ENCODE peak calls at places on chromosomes 12 and 14, in ten cellular contexts. T, F, G, O, Z, L, Q, W, D and X are unnamed samples. For H3K9me3, the result is how much of the 10 kb centered on the place peaks cover.

GRCh38 chr14:31059152-31059924 is 33.2 kb upstream of the STRN3 start:
- DNase-seq in T (peak), F (peak), G (no peak), O (no peak), Z (no peak), L (no peak), Q (peak), W (peak), D (peak), X (no peak)

GRCh38 chr14:95305940-95306339 is 13.8 kb downstream of the CLMN start:
- DNase-seq in T (no peak), F (no peak), G (no peak), O (no peak), Z (no peak), L (no peak), Q (no peak), W (no peak), D (no peak), X (no peak)

GRCh38 chr12:25590021-25590721 is 37.1 kb upstream of the LMNTD1 start:
- DNase-seq in T (no peak), F (no peak), G (no peak), O (no peak), Z (no peak), L (no peak), Q (no peak), W (no peak), D (no peak), X (no peak)

GRCh38 chr12:42525444-42525843 is 64.1 kb downstream of the PRICKLE1 start:
- DNase-seq in T (no peak), F (no peak), G (no peak), O (no peak), Z (no peak), L (no peak), Q (no peak), W (no peak), D (no peak), X (no peak)

GRCh38 chr12:81284137-81284536 is 206.3 kb downstream of the ACSS3 start:
- DNase-seq in T (no peak), F (peak), G (no peak), O (no peak), Z (no peak), L (no peak), Q (no peak), W (no peak), D (no peak), X (no peak)

GRCh38 chr14:56789955-56790354 is 20.3 kb downstream of the OTX2 start:
- DNase-seq in T (no peak), F (no peak), G (no peak), O (no peak), Z (no peak), L (no peak), Q (no peak), W (no peak), D (no peak), X (no peak)

GRCh38 chr14:51552768-51553426 is 98.8 kb upstream of the FRMD6 start:
- DNase-seq in T (no peak), F (no peak), G (no peak), O (no peak), Z (peak), L (no peak), Q (no peak), W (peak), D (no peak), X (no peak)

GRCh38 chr14:102088012-102088792 is 1.4 kb upstream of the HSP90AA1 start:
- DNase-seq in T (peak), F (no peak), G (no peak), O (no peak), Z (peak), L (no peak), Q (peak), W (peak), D (peak), X (peak)

GRCh38 chr12:99418379-99418778 is 229.2 kb upstream of the GARIN6 start:
- DNase-seq in T (no peak), F (no peak), G (no peak), O (no peak), Z (no peak), L (no peak), Q (no peak), W (no peak), D (no peak), X (no peak)

GRCh38 chr12:117760990-117761389 is 207.8 kb downstream of the KSR2 start:
- DNase-seq in T (no peak), F (no peak), G (no peak), O (no peak), Z (no peak), L (no peak), Q (no peak), W (no peak), D (no peak), X (no peak)

GRCh38 chr14:80135305-80136088 is 75.8 kb downstream of the DIO2 start:
- DNase-seq in T (no peak), F (no peak), G (no peak), O (no peak), Z (no peak), L (no peak), Q (no peak), W (no peak), D (no peak), X (no peak)

GRCh38 chr14:80133457-80133856 is 77.8 kb downstream of the DIO2 start:
- DNase-seq in T (no peak), F (no peak), G (no peak), O (no peak), Z (no peak), L (no peak), Q (no peak), W (no peak), D (no peak), X (no peak)

GRCh38 chr14:80136358-80136757 is 74.9 kb downstream of the DIO2 start:
- DNase-seq in T (no peak), F (peak), G (no peak), O (no peak), Z (no peak), L (no peak), Q (no peak), W (no peak), D (no peak), X (no peak)

GRCh38 chr14:80134321-80134720 is 77.0 kb downstream of the DIO2 start:
- DNase-seq in T (no peak), F (no peak), G (no peak), O (no peak), Z (no peak), L (no peak), Q (no peak), W (no peak), D (no peak), X (no peak)
- H3K9me3 ChIP-seq in T (under half), F (under half), G (under half), O (under half), Z (under half), L (under half), Q (under half), W (under half), D (under half), X (under half)

GRCh38 chr14:21040370-21040925 is 1.7 kb upstream of the RNASE7 start:
- DNase-seq in T (no peak), F (no peak), G (no peak), O (no peak), Z (no peak), L (no peak), Q (no peak), W (no peak), D (no peak), X (no peak)

GRCh38 chr14:21039585-21040369 is 2.4 kb upstream of the RNASE7 start:
- DNase-seq in T (peak), F (peak), G (no peak), O (peak), Z (peak), L (peak), Q (peak), W (peak), D (peak), X (peak)

GRCh38 chr14:21036746-21037145 is 2.1 kb upstream of the RNASE13 start:
- DNase-seq in T (no peak), F (no peak), G (no peak), O (no peak), Z (peak), L (no peak), Q (no peak), W (no peak), D (no peak), X (no peak)

GRCh38 chr14:21038416-21039058 is 3.6 kb upstream of the RNASE7 start:
- DNase-seq in T (no peak), F (no peak), G (no peak), O (no peak), Z (no peak), L (no peak), Q (no peak), W (no peak), D (no peak), X (no peak)

GRCh38 chr14:21039059-21039422 is 3.1 kb upstream of the RNASE7 start:
- DNase-seq in T (peak), F (peak), G (no peak), O (no peak), Z (peak), L (no peak), Q (peak), W (peak), D (peak), X (peak)
- TF ChIP-seq POLR2A in T (no peak), F (no peak), G (no peak), O (no peak), Z (no peak), L (no peak), Q (peak), W (peak), D (no peak), X (no peak)

GRCh38 chr12:6764011-6764828 is 1.9 kb upstream of the PTMS start:
- DNase-seq in T (peak), F (peak), G (no peak), O (peak), Z (peak), L (peak), Q (peak), W (peak), D (peak), X (peak)
- H3K4me3 ChIP-seq in T (peak), F (peak), G (peak), O (peak), Z (peak), L (peak), Q (peak), W (no peak), D (peak), X (no peak)

GRCh38 chr14:84857129-84857528 is 672.8 kb upstream of the FLRT2 start:
- DNase-seq in T (no peak), F (no peak), G (no peak), O (no peak), Z (no peak), L (no peak), Q (no peak), W (no peak), D (no peak), X (no peak)
- H3K9me3 ChIP-seq in T (under half), F (under half), G (under half), O (under half), Z (under half), L (under half), Q (under half), W (under half), D (under half), X (under half)